ENCODE peak calls at places on chromosomes 5 and 9, in seven cellular contexts. One of them, this sample, is unnamed.

GRCh38 chr5:74272019-74272775 is 368.3 kb downstream of the ENC1 start:
- DNase-seq in fibroblast of mammary gland: no peak
- DNase-seq in transverse colon: no peak
- DNase-seq in AG04449: no peak
- DNase-seq in left lung: no peak
- DNase-seq in AG09309: peak; percentile 28
- DNase-seq in pancreas: no peak
- DNase-seq in this sample: no peak

GRCh38 chr9:136886610-136887597 is 588 bp downstream of the TRAF2 start:
- DNase-seq in fibroblast of mammary gland: peak; percentile 19
- DNase-seq in transverse colon: peak; percentile 44
- DNase-seq in AG04449: no peak
- DNase-seq in left lung: no peak
- DNase-seq in AG09309: no peak
- DNase-seq in pancreas: no peak
- DNase-seq in this sample: no peak

GRCh38 chr5:100252944-100253343 is 282.2 kb upstream of the FAM174A start:
- DNase-seq in fibroblast of mammary gland: no peak
- DNase-seq in transverse colon: no peak
- DNase-seq in AG04449: no peak
- DNase-seq in left lung: no peak
- DNase-seq in AG09309: no peak
- DNase-seq in pancreas: no peak
- DNase-seq in this sample: no peak

GRCh38 chr9:4923580-4924544 is 61.2 kb upstream of the JAK2 start:
- DNase-seq in fibroblast of mammary gland: peak; percentile 61
- DNase-seq in transverse colon: no peak
- DNase-seq in AG04449: no peak
- DNase-seq in left lung: no peak
- DNase-seq in AG09309: no peak
- DNase-seq in pancreas: no peak
- DNase-seq in this sample: no peak

GRCh38 chr5:38765461-38765861 is 80.4 kb upstream of the OSMR start:
- DNase-seq in fibroblast of mammary gland: no peak
- DNase-seq in transverse colon: no peak
- DNase-seq in AG04449: peak; percentile 38
- DNase-seq in left lung: no peak
- DNase-seq in AG09309: no peak
- DNase-seq in pancreas: no peak
- DNase-seq in this sample: no peak

GRCh38 chr9:34089311-34089710 is 37.2 kb downstream of the DCAF12 start:
- DNase-seq in fibroblast of mammary gland: peak; percentile 31
- DNase-seq in transverse colon: no peak
- DNase-seq in AG04449: no peak
- DNase-seq in left lung: no peak
- DNase-seq in AG09309: no peak
- DNase-seq in pancreas: no peak
- DNase-seq in this sample: peak; percentile 30

GRCh38 chr5:1561402-1561929 is 37.7 kb upstream of the LPCAT1 start:
- DNase-seq in fibroblast of mammary gland: no peak
- DNase-seq in transverse colon: no peak
- DNase-seq in AG04449: no peak
- DNase-seq in left lung: no peak
- DNase-seq in AG09309: no peak
- DNase-seq in pancreas: no peak
- DNase-seq in this sample: no peak

GRCh38 chr9:4550777-4551476 is 60.7 kb downstream of the SLC1A1 start:
- DNase-seq in fibroblast of mammary gland: peak; percentile 40
- DNase-seq in transverse colon: no peak
- DNase-seq in AG04449: no peak
- DNase-seq in left lung: no peak
- DNase-seq in AG09309: no peak
- DNase-seq in pancreas: no peak
- DNase-seq in this sample: no peak

GRCh38 chr9:134165357-134166315 is 1.3 kb upstream of the RNU6ATAC start:
- DNase-seq in fibroblast of mammary gland: peak; percentile 54
- DNase-seq in transverse colon: peak; percentile 28
- DNase-seq in AG04449: no peak
- DNase-seq in left lung: no peak
- DNase-seq in AG09309: no peak
- DNase-seq in pancreas: peak; percentile 50
- DNase-seq in this sample: peak; percentile 92

GRCh38 chr9:82334286-82334685 is 345.7 kb downstream of the SPATA31D1 start:
- DNase-seq in fibroblast of mammary gland: peak; percentile 90
- DNase-seq in transverse colon: no peak
- DNase-seq in AG04449: peak; percentile 26
- DNase-seq in left lung: no peak
- DNase-seq in AG09309: peak; percentile 59
- DNase-seq in pancreas: no peak
- DNase-seq in this sample: no peak

GRCh38 chr9:136512651-136513066 is 29.8 kb upstream of the SEC16A start:
- DNase-seq in fibroblast of mammary gland: no peak
- DNase-seq in transverse colon: no peak
- DNase-seq in AG04449: no peak
- DNase-seq in left lung: no peak
- DNase-seq in AG09309: no peak
- DNase-seq in pancreas: no peak
- DNase-seq in this sample: no peak

GRCh38 chr5:114447084-114447773 is 85.4 kb downstream of the KCNN2 start:
- DNase-seq in fibroblast of mammary gland: peak; percentile 2
- DNase-seq in transverse colon: no peak
- DNase-seq in AG04449: no peak
- DNase-seq in left lung: no peak
- DNase-seq in AG09309: no peak
- DNase-seq in pancreas: no peak
- DNase-seq in this sample: no peak

GRCh38 chr9:112861638-112862555 is 28.8 kb downstream of the SLC46A2 start:
- DNase-seq in fibroblast of mammary gland: peak; percentile 49
- DNase-seq in transverse colon: peak; percentile 20
- DNase-seq in AG04449: no peak
- DNase-seq in left lung: peak; percentile 77
- DNase-seq in AG09309: no peak
- DNase-seq in pancreas: peak; percentile 42
- DNase-seq in this sample: peak; percentile 80

GRCh38 chr9:134570151-134570621 is 71.4 kb upstream of the COL5A1 start:
- DNase-seq in fibroblast of mammary gland: no peak
- DNase-seq in transverse colon: no peak
- DNase-seq in AG04449: no peak
- DNase-seq in left lung: peak; percentile 16
- DNase-seq in AG09309: no peak
- DNase-seq in pancreas: peak; percentile 7
- DNase-seq in this sample: peak; percentile 62

GRCh38 chr5:146461319-146461718 is 14.2 kb downstream of the TCERG1 start:
- DNase-seq in fibroblast of mammary gland: peak; percentile 46
- DNase-seq in transverse colon: no peak
- DNase-seq in AG04449: no peak
- DNase-seq in left lung: no peak
- DNase-seq in AG09309: peak; percentile 39
- DNase-seq in pancreas: no peak
- DNase-seq in this sample: no peak

GRCh38 chr9:115999498-115999897 is 154.1 kb upstream of the PAPPA start:
- DNase-seq in fibroblast of mammary gland: peak; percentile 55
- DNase-seq in transverse colon: no peak
- DNase-seq in AG04449: no peak
- DNase-seq in left lung: no peak
- DNase-seq in AG09309: no peak
- DNase-seq in pancreas: no peak
- DNase-seq in this sample: no peak

GRCh38 chr5:138636401-138636944 is 61.3 kb upstream of the HSPA9 start:
- DNase-seq in fibroblast of mammary gland: no peak
- DNase-seq in transverse colon: no peak
- DNase-seq in AG04449: no peak
- DNase-seq in left lung: no peak
- DNase-seq in AG09309: no peak
- DNase-seq in pancreas: no peak
- DNase-seq in this sample: no peak

GRCh38 chr5:88669314-88669713 is 213.7 kb downstream of the MEF2C start:
- DNase-seq in fibroblast of mammary gland: no peak
- DNase-seq in transverse colon: no peak
- DNase-seq in AG04449: no peak
- DNase-seq in left lung: no peak
- DNase-seq in AG09309: no peak
- DNase-seq in pancreas: no peak
- DNase-seq in this sample: no peak

GRCh38 chr9:16871358-16872151 is 1.1 kb upstream of the BNC2 start:
- DNase-seq in fibroblast of mammary gland: peak; percentile 91
- DNase-seq in transverse colon: peak; percentile 44
- DNase-seq in AG04449: peak; percentile 58
- DNase-seq in left lung: peak; percentile 67
- DNase-seq in AG09309: no peak
- DNase-seq in pancreas: peak; percentile 45
- DNase-seq in this sample: peak; percentile 84

GRCh38 chr9:16869961-16870605 is 387 bp downstream of the BNC2 start:
- DNase-seq in fibroblast of mammary gland: no peak
- DNase-seq in transverse colon: peak; percentile 23
- DNase-seq in AG04449: no peak
- DNase-seq in left lung: no peak
- DNase-seq in AG09309: no peak
- DNase-seq in pancreas: peak; percentile 18
- DNase-seq in this sample: no peak

GRCh38 chr9:16868706-16869105 is 1.8 kb downstream of the BNC2 start:
- DNase-seq in fibroblast of mammary gland: peak; percentile 44
- DNase-seq in transverse colon: no peak
- DNase-seq in AG04449: no peak
- DNase-seq in left lung: no peak
- DNase-seq in AG09309: no peak
- DNase-seq in pancreas: no peak
- DNase-seq in this sample: no peak

GRCh38 chr9:16869140-16869903 is 1.1 kb downstream of the BNC2 start:
- DNase-seq in fibroblast of mammary gland: peak; percentile 71
- DNase-seq in transverse colon: peak; percentile 24
- DNase-seq in AG04449: no peak
- DNase-seq in left lung: no peak
- DNase-seq in AG09309: no peak
- DNase-seq in pancreas: no peak
- DNase-seq in this sample: no peak

GRCh38 chr9:16870606-16871357 is at the start of gene BNC2:
- DNase-seq in fibroblast of mammary gland: peak; percentile 50
- DNase-seq in transverse colon: peak; percentile 38
- DNase-seq in AG04449: no peak
- DNase-seq in left lung: peak; percentile 39
- DNase-seq in AG09309: no peak
- DNase-seq in pancreas: peak; percentile 31
- DNase-seq in this sample: no peak
- TF ChIP-seq CTCF in fibroblast of mammary gland: no peak
- TF ChIP-seq CTCF in transverse colon: no peak
- TF ChIP-seq CTCF in AG04449: peak; percentile 28
- TF ChIP-seq CTCF in left lung: no peak
- TF ChIP-seq CTCF in AG09309: no peak
- TF ChIP-seq CTCF in pancreas: no peak
- TF ChIP-seq CTCF in this sample: no peak

GRCh38 chr5:77210091-77211012 is at the start of gene PDE8B:
- DNase-seq in fibroblast of mammary gland: no peak
- DNase-seq in transverse colon: no peak
- DNase-seq in AG04449: no peak
- DNase-seq in left lung: no peak
- DNase-seq in AG09309: no peak
- DNase-seq in pancreas: no peak
- DNase-seq in this sample: peak; percentile 71
- TF ChIP-seq CTCF in fibroblast of mammary gland: no peak
- TF ChIP-seq CTCF in transverse colon: no peak
- TF ChIP-seq CTCF in AG04449: no peak
- TF ChIP-seq CTCF in left lung: no peak
- TF ChIP-seq CTCF in AG09309: no peak
- TF ChIP-seq CTCF in pancreas: no peak
- TF ChIP-seq CTCF in this sample: no peak

DNA sequence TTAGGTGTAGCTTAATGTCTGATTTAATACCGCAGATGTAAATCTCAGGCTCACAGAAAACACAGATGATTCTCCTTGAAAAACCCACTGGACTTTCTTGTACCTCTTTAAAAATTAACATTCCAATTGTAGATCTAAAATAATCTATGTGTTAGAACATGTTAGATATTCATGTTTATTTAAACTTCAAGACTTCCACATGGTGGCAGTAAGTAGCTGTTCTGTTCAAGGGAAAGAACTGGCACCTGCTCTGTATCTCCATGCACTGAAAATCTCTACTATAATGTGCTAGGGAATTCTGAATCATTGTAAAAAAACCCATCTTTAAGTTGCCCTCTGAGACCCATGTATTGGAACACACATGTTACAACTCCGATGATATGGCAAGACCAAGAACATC is 366.9 kb downstream of the DMRTA1 start:
- DNase-seq in fibroblast of mammary gland: peak; percentile 46
- DNase-seq in transverse colon: no peak
- DNase-seq in AG04449: no peak
- DNase-seq in left lung: no peak
- DNase-seq in AG09309: no peak
- DNase-seq in pancreas: no peak
- DNase-seq in this sample: no peak
- TF ChIP-seq CTCF in fibroblast of mammary gland: peak; percentile 36
- TF ChIP-seq CTCF in transverse colon: no peak
- TF ChIP-seq CTCF in AG04449: no peak
- TF ChIP-seq CTCF in left lung: peak; percentile 18
- TF ChIP-seq CTCF in AG09309: no peak
- TF ChIP-seq CTCF in pancreas: no peak
- TF ChIP-seq CTCF in this sample: no peak

GRCh38 chr5:59346987-59347386 is 546.5 kb downstream of the PDE4D start:
- DNase-seq in fibroblast of mammary gland: no peak
- DNase-seq in transverse colon: no peak
- DNase-seq in AG04449: no peak
- DNase-seq in left lung: no peak
- DNase-seq in AG09309: no peak
- DNase-seq in pancreas: no peak
- DNase-seq in this sample: no peak

GRCh38 chr5:59346514-59346913 is 547.0 kb downstream of the PDE4D start:
- DNase-seq in fibroblast of mammary gland: no peak
- DNase-seq in transverse colon: no peak
- DNase-seq in AG04449: no peak
- DNase-seq in left lung: no peak
- DNase-seq in AG09309: no peak
- DNase-seq in pancreas: no peak
- DNase-seq in this sample: no peak

GRCh38 chr5:59351076-59351794 is 542.3 kb downstream of the PDE4D start:
- DNase-seq in fibroblast of mammary gland: peak; percentile 61
- DNase-seq in transverse colon: no peak
- DNase-seq in AG04449: no peak
- DNase-seq in left lung: no peak
- DNase-seq in AG09309: no peak
- DNase-seq in pancreas: no peak
- DNase-seq in this sample: no peak

DNA sequence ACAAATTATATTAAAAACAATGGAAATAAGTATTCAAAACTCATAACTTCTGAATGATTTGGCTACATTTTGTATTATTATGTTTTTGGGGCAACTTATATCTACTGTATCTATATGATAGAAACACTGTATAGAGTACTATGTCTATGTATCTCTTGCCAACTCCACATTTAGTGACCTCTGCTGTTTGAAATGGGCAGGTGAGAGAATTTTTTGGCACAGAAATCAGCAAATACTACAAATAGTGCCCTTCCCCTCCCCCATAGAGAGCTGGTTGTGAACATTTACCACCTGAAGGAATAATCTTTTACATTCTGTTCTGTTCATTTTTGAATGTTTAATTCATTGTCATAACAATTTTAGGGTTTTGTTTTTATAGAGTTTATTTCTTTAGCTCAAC is 545.3 kb downstream of the PDE4D start:
- DNase-seq in fibroblast of mammary gland: no peak
- DNase-seq in transverse colon: no peak
- DNase-seq in AG04449: no peak
- DNase-seq in left lung: no peak
- DNase-seq in AG09309: no peak
- DNase-seq in pancreas: no peak
- DNase-seq in this sample: no peak
- TF ChIP-seq CTCF in fibroblast of mammary gland: no peak
- TF ChIP-seq CTCF in transverse colon: no peak
- TF ChIP-seq CTCF in AG04449: no peak
- TF ChIP-seq CTCF in left lung: no peak
- TF ChIP-seq CTCF in AG09309: no peak
- TF ChIP-seq CTCF in pancreas: no peak
- TF ChIP-seq CTCF in this sample: no peak